ENCODE peak calls at places on chromosomes 12 and 14, in six cellular contexts. J is T-helper 2 cell treated with Interferon-gamma antibody and Interleukin-4, amounts not matched to agents 5 μg/mL and 100 μg/mL, for 36 hours; V is fibroblast of pulmonary artery; F is activated T-helper 1 cell treated with anti-CD3 and anti-CD28 coated beads, Interleukin-2, amount 50 U/mL, for 16 hours; H is activated CD4-positive, alpha-beta T cell treated with anti-CD3 and anti-CD28 coated beads, Interleukin-2, amount 10 ng/mL, durations not matched to agents 7 days and 5 days; K is NCI-H187 treated with DMSO at 0.1 percent for 48 hours. O is an unnamed sample.
A peak's percentile ranks its signal among the peaks of the same experiment; 100 is the strongest.

GRCh38 chr12:54744590-54744989 is 96.4 kb upstream of the DCD start:
- DNase-seq in J (no peak), V (no peak), F (no peak), H (no peak), K (no peak), O (no peak)

GRCh38 chr12:108629824-108630476 is 3.7 kb downstream of the SELPLG start:
- DNase-seq in J (peak; percentile 70), V (peak; percentile 79), F (no peak), H (peak; percentile 61), K (no peak), O (no peak)

GRCh38 chr14:101497910-101498860 is 63.1 kb upstream of the DIO3 start:
- DNase-seq in J (no peak), V (no peak), F (no peak), H (no peak), K (no peak), O (no peak)

GRCh38 chr14:23145794-23146422 is 26.9 kb upstream of the CEBPE start:
- DNase-seq in J (no peak), V (peak; percentile 65), F (no peak), H (no peak), K (no peak), O (no peak)

GRCh38 chr12:26214121-26214520 is 18.7 kb downstream of the SSPN start:
- DNase-seq in J (no peak), V (no peak), F (no peak), H (no peak), K (no peak), O (no peak)

GRCh38 chr14:100576091-100577085 is 10.8 kb downstream of the BEGAIN start:
- DNase-seq in J (no peak), V (no peak), F (no peak), H (no peak), K (no peak), O (no peak)

GRCh38 chr12:64673490-64674169 is 63.3 kb downstream of the RASSF3 start:
- DNase-seq in J (no peak), V (peak; percentile 45), F (no peak), H (no peak), K (no peak), O (no peak)

GRCh38 chr14:35384386-35385041 is 20.0 kb downstream of the NFKBIA start:
- DNase-seq in J (no peak), V (peak; percentile 96), F (no peak), H (no peak), K (no peak), O (no peak)

GRCh38 chr14:90846511-90846910 is 30.3 kb upstream of the TTC7B start:
- DNase-seq in J (no peak), V (no peak), F (no peak), H (no peak), K (no peak), O (no peak)

O was measured in NCI-H1436 treated with DMSO at 0.1 percent for 48 hours.